ENCODE peak calls at places on chromosome 3, in ten cellular contexts. P is body of pancreas, H is IMR-90, J is suprapubic skin, Y is thoracic aorta, I is uterus, T is cardiac muscle cell, O is Peyer's patch, D is kidney, W is K562. U is an unnamed sample.

GRCh38 chr3:32366638-32367368 is 24.9 kb upstream of the CMTM7 start:
- DNase-seq in P (no peak), H (peak; percentile 43), J (no peak), Y (no peak), I (no peak), T (no peak), O (no peak), D (no peak), W (no peak), U (no peak)

GRCh38 chr3:114850913-114851312 is 296.2 kb downstream of the ZBTB20 start:
- DNase-seq in P (no peak), H (peak; percentile 12), J (no peak), Y (no peak), I (no peak), T (no peak), O (no peak), D (no peak), W (no peak), U (no peak)

GRCh38 chr3:139295040-139295439 is 48.8 kb upstream of the MRPS22 start:
- DNase-seq in P (no peak), H (no peak), J (no peak), Y (no peak), I (no peak), T (no peak), O (no peak), D (no peak), W (no peak), U (no peak)

GRCh38 chr3:78096488-78097255 is 1056.8 kb downstream of the ROBO2 start:
- DNase-seq in P (no peak), H (peak; percentile 72), J (no peak), Y (no peak), I (no peak), T (no peak), O (no peak), D (no peak), W (no peak), U (no peak)

GRCh38 chr3:4994144-4994730 is 15.0 kb downstream of the BHLHE40 start:
- DNase-seq in P (no peak), H (peak; percentile 81), J (no peak), Y (no peak), I (no peak), T (no peak), O (no peak), D (no peak), W (peak; percentile 75), U (no peak)

GRCh38 chr3:13927295-13927694 is 47.4 kb upstream of the WNT7A start:
- DNase-seq in P (no peak), H (peak; percentile 0), J (no peak), Y (no peak), I (no peak), T (no peak), O (no peak), D (no peak), W (peak; percentile 24), U (no peak)

GRCh38 chr3:140406655-140407054 is 271.2 kb upstream of the TRIM42 start:
- DNase-seq in P (no peak), H (no peak), J (no peak), Y (no peak), I (no peak), T (no peak), O (no peak), D (no peak), W (no peak), U (no peak)

GRCh38 chr3:184679056-184679502 is 32.8 kb downstream of the MAGEF1 start:
- DNase-seq in P (no peak), H (no peak), J (no peak), Y (no peak), I (no peak), T (peak; percentile 61), O (no peak), D (no peak), W (no peak), U (no peak)

GRCh38 chr3:146625117-146625775 is 20.1 kb upstream of the PLSCR5 start:
- DNase-seq in P (no peak), H (peak; percentile 2), J (no peak), Y (no peak), I (no peak), T (peak; percentile 14), O (no peak), D (no peak), W (no peak), U (no peak)

GRCh38 chr3:176978441-176978840 is 218.8 kb downstream of the TBL1XR1 start:
- DNase-seq in P (no peak), H (no peak), J (no peak), Y (no peak), I (no peak), T (no peak), O (no peak), D (no peak), W (no peak), U (no peak)

GRCh38 chr3:37054370-37054769 is 61.1 kb downstream of the MLH1 start:
- DNase-seq in P (no peak), H (peak; percentile 46), J (no peak), Y (no peak), I (no peak), T (peak; percentile 63), O (no peak), D (no peak), W (peak; percentile 42), U (no peak)

GRCh38 chr3:183824761-183825379 is 507 bp downstream of the MAP6D1 start:
- DNase-seq in P (peak; percentile 25), H (no peak), J (no peak), Y (no peak), I (no peak), T (peak; percentile 9), O (peak; percentile 61), D (no peak), W (no peak), U (no peak)

GRCh38 chr3:38829404-38829803 is 13.4 kb upstream of the SCN10A start:
- DNase-seq in P (peak; percentile 14), H (peak; percentile 89), J (no peak), Y (no peak), I (peak; percentile 38), T (peak; percentile 93), O (no peak), D (no peak), W (peak; percentile 18), U (no peak)

GRCh38 chr3:128297401-128298138 is 144.3 kb downstream of the EEFSEC start:
- DNase-seq in P (peak; percentile 55), H (peak; percentile 21), J (peak; percentile 33), Y (no peak), I (peak; percentile 20), T (peak; percentile 52), O (no peak), D (no peak), W (no peak), U (no peak)

GRCh38 chr3:128290484-128290883 is 137.2 kb downstream of the EEFSEC start:
- DNase-seq in P (no peak), H (no peak), J (no peak), Y (no peak), I (no peak), T (no peak), O (no peak), D (no peak), W (no peak), U (no peak)

GRCh38 chr3:128296469-128297251 is 143.4 kb downstream of the EEFSEC start:
- DNase-seq in P (no peak), H (no peak), J (peak; percentile 38), Y (no peak), I (peak; percentile 12), T (no peak), O (no peak), D (no peak), W (no peak), U (no peak)

GRCh38 chr3:128294999-128295468 is 141.8 kb downstream of the EEFSEC start:
- DNase-seq in P (no peak), H (no peak), J (no peak), Y (no peak), I (no peak), T (no peak), O (no peak), D (no peak), W (no peak), U (no peak)

GRCh38 chr3:128293930-128294329 is 140.6 kb downstream of the EEFSEC start:
- DNase-seq in P (no peak), H (no peak), J (no peak), Y (no peak), I (peak; percentile 5), T (no peak), O (no peak), D (no peak), W (no peak), U (no peak)
- H3K27ac ChIP-seq in P (no peak overlapping the region), H (no peak overlapping the region), J (no peak overlapping the region), Y (no peak overlapping the region), I (no peak overlapping the region), T (peak overlapping the region; percentile 58), O (no peak overlapping the region), D (no peak overlapping the region), W (no peak overlapping the region), U (peak overlapping the region; percentile 64)

DNA sequence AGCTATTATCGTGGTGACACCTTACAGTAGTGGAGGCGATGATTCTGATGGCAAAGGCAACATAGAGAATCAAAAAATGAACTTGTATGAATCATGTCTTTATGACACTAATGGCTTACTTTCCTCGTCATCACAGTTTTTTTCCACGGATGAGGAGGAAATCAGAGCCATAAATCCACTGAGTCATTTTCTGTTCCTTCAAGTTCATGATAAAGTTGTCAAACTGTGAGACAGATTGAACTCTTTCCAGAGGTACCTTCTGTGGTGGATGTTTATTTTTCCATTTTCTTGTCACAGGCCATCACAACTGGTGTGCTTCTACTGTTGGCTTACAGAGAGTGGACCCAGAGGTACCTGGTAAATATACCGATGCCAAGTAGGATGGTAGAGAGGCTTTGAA is 8.5 kb downstream of the TMEM212 start:
- DNase-seq in P (no peak), H (peak; percentile 87), J (no peak), Y (no peak), I (no peak), T (peak; percentile 66), O (no peak), D (no peak), W (peak; percentile 45), U (no peak)
- H3K9me3 ChIP-seq in P (no peaks in the 10 kb centered on the region), H (peaks cover 9% of the 10 kb centered on the region), J (peaks cover 6% of the 10 kb centered on the region), Y (peaks cover 4% of the 10 kb centered on the region), I (no peaks in the 10 kb centered on the region), T (no peaks in the 10 kb centered on the region), O (no peaks in the 10 kb centered on the region), D (peaks cover 4% of the 10 kb centered on the region), W (peaks cover 5% of the 10 kb centered on the region), U (no peaks in the 10 kb centered on the region)

DNA sequence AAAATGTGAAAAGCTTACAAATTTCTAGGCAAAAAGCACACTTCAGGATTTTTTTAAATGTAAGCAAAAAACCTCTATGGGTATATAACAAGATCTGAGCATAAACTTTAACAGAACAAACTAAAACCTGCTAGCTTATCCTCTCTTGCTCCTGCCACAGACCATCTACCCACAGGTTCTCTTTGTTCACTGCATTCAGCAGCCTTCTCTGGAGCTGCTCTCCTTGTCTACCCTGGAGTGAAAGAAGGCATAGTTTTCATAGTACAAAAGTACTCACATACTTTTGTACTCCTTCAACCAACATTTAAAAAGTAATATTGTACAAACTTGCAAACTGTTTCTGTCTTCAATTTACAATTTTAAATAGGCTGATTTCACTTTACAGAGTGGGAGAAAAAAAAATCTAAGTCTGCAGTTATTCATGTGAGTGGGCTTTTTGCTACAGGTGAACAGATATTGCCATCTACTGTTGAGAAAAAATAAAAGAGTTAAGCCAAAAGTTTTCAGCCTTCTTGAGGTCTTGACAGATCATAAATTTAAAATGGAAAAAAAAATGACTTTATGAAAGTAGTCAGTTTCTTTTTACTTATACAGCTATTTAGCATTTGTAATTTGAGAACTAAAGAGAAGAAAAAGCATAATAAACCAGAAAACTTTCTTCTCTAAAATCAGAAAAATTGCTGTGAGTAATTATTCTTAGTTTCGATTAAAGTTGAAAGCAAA is 20.4 kb downstream of the TERC start:
- DNase-seq in P (no peak), H (peak; percentile 22), J (no peak), Y (no peak), I (no peak), T (peak; percentile 62), O (no peak), D (no peak), W (no peak), U (no peak)
- TF ChIP-seq CTCF in P (peak; percentile 59), H (peak; percentile 55), J (no peak), Y (peak; percentile 26), I (no peak), T (peak; percentile 46), O (peak; percentile 18), D (peak; percentile 26), W (no peak), U (peak; percentile 39)

GRCh38 chr3:127042634-127043033 is 59.7 kb downstream of the PLXNA1 start:
- DNase-seq in P (peak; percentile 3), H (no peak), J (peak; percentile 49), Y (no peak), I (no peak), T (no peak), O (peak; percentile 44), D (peak; percentile 68), W (no peak), U (no peak)
- H3K27ac ChIP-seq in P (peak overlapping the region; percentile 22), H (no peak overlapping the region), J (no peak overlapping the region), Y (peak overlapping the region; percentile 76), I (no peak overlapping the region), T (no peak overlapping the region), O (no peak overlapping the region), D (peak overlapping the region; percentile 65), W (no peak overlapping the region), U (no peak overlapping the region)

U was measured in CD4-positive, alpha-beta T cell.